ENCODE peak calls at places on chromosomes 5 and 9, in eight cellular contexts. T is neuronal stem cell, E is glutamatergic neuron, Z is HS-27A, V is neural crest cell, H is omental fat pad, I is Peyer's patch, O is uterus. F is an unnamed sample.

GRCh38 chr9:113818391-113818790 is 57.7 kb upstream of the ZNF618 start:
- DNase-seq in E (no peak), H (no peak), Z (no peak), V (no peak), T (no peak), O (no peak), I (no peak), F (no peak)

GRCh38 chr5:121218086-121218485 is 633.6 kb upstream of the FTMT start:
- DNase-seq in I (no peak), H (no peak), Z (no peak), T (no peak), E (no peak), V (no peak), O (no peak), F (no peak)

GRCh38 chr5:116133281-116133680 is 48.5 kb downstream of the COMMD10 start:
- DNase-seq in T (no peak), H (no peak), Z (no peak), E (no peak), V (no peak), I (no peak), O (no peak), F (no peak)

GRCh38 chr5:157548513-157549282 is 26.9 kb downstream of the ADAM19 start:
- DNase-seq in Z (no peak), O (no peak), V (no peak), I (no peak), E (no peak), T (no peak), H (no peak), F (no peak)

GRCh38 chr5:107985144-107985543 is 314.4 kb upstream of the EFNA5 start:
- DNase-seq in Z (no peak), E (no peak), V (no peak), I (no peak), T (no peak), O (no peak), H (no peak), F (peak)

GRCh38 chr5:132746592-132747063 is 598 bp upstream of the CCNI2 start:
- DNase-seq in T (no peak), O (no peak), V (no peak), E (no peak), I (no peak), H (no peak), Z (no peak), F (no peak)

GRCh38 chr9:88161144-88161543 is 22.9 kb upstream of the SPATA31C2 start:
- DNase-seq in H (no peak), O (no peak), T (no peak), V (no peak), Z (no peak), E (no peak), I (no peak), F (no peak)

GRCh38 chr5:69431424-69432303 is 16.7 kb downstream of the MARVELD2 start:
- DNase-seq in E (no peak), Z (no peak), H (no peak), V (no peak), O (no peak), T (no peak), I (no peak), F (no peak)

GRCh38 chr5:13488254-13488931 is 456.1 kb downstream of the DNAH5 start:
- DNase-seq in Z (no peak), E (no peak), I (no peak), H (no peak), O (no peak), V (no peak), T (no peak), F (no peak)

GRCh38 chr5:61969347-61969746 is 336.7 kb upstream of the KIF2A start:
- DNase-seq in Z (peak), O (no peak), E (no peak), V (no peak), T (no peak), I (no peak), H (no peak), F (no peak)

GRCh38 chr5:1511651-1512540 is 11.9 kb downstream of the LPCAT1 start:
- DNase-seq in O (peak), H (peak), V (no peak), T (no peak), E (peak), I (peak), Z (peak), F (peak)

GRCh38 chr9:90916147-90916734 is 114.6 kb downstream of the SYK start:
- DNase-seq in O (no peak), I (no peak), V (no peak), T (no peak), Z (no peak), H (no peak), E (no peak), F (no peak)

GRCh38 chr5:27007121-27007520 is 31.3 kb downstream of the CDH9 start:
- DNase-seq in T (no peak), V (no peak), E (no peak), I (no peak), H (no peak), Z (no peak), O (no peak), F (no peak)

GRCh38 chr9:131233556-131233955 is 42.8 kb downstream of the FAM78A start:
- DNase-seq in V (no peak), H (no peak), Z (no peak), T (no peak), E (no peak), O (no peak), I (no peak), F (no peak)

GRCh38 chr5:36250427-36250826 is 8.7 kb upstream of the NADK2 start:
- DNase-seq in T (no peak), O (no peak), V (no peak), H (no peak), Z (no peak), I (no peak), E (no peak), F (no peak)

GRCh38 chr9:104780796-104781395 is 17.0 kb downstream of the NIPSNAP3B start:
- DNase-seq in H (no peak), Z (no peak), E (no peak), T (no peak), V (no peak), O (no peak), I (no peak), F (no peak)

GRCh38 chr9:8301296-8301695 is 501.7 kb upstream of the DMAC1 start:
- DNase-seq in Z (no peak), T (no peak), I (no peak), H (no peak), E (no peak), V (no peak), O (no peak), F (no peak)

F was measured in psoas muscle.